ENCODE peak calls at places on chromosomes 12 and 14, in five cellular contexts. I is heart right ventricle, X is fibroblast of lung, D is A549, F is IMR-90. U is an unnamed sample. For H3K4me1, the result is how much of the 10 kb centered on the place peaks cover.

GRCh38 chr14:35123388-35123703 is 994 bp downstream of the PRORP start:
- DNase-seq in I (no peak), X (no peak), D (no peak), F (no peak), U (no peak)

GRCh38 chr14:65949711-65950516 is 536.3 kb upstream of the CCDC196 start:
- DNase-seq in I (peak), X (peak), D (peak), F (peak), U (no peak)

GRCh38 chr14:53924754-53925153 is 31.9 kb downstream of the BMP4 start:
- DNase-seq in I (no peak), X (peak), D (peak), F (peak), U (no peak)

GRCh38 chr12:91058821-91059220 is 997 bp upstream of the KERA start:
- DNase-seq in I (no peak), X (no peak), D (no peak), F (no peak), U (no peak)

GRCh38 chr12:1594045-1594294 is 411 bp downstream of the FBXL14 start:
- DNase-seq in I (no peak), X (no peak), D (peak), F (no peak), U (no peak)

GRCh38 chr14:98961191-98961590 is 310.8 kb downstream of the BCL11B start:
- DNase-seq in I (no peak), X (no peak), D (no peak), F (no peak), U (no peak)

GRCh38 chr14:28831126-28831525 is 64.5 kb downstream of the FOXG1 start:
- DNase-seq in I (no peak), X (no peak), D (no peak), F (no peak), U (no peak)

GRCh38 chr14:22276913-22277816 is 311.9 kb downstream of the DAD1 start:
- DNase-seq in I (no peak), X (peak), D (peak), F (peak), U (no peak)

GRCh38 chr12:20018406-20018805 is 349.9 kb upstream of the PDE3A start:
- DNase-seq in I (no peak), X (no peak), D (no peak), F (no peak), U (no peak)

GRCh38 chr12:75720807-75721206 is 209.4 kb upstream of the KRR1 start:
- DNase-seq in I (no peak), X (no peak), D (no peak), F (no peak), U (no peak)

GRCh38 chr14:50038398-50039119 is 77.8 kb downstream of the VCPKMT start:
- DNase-seq in I (no peak), X (peak), D (peak), F (peak), U (no peak)

GRCh38 chr12:130667421-130667960 is 48.6 kb downstream of the RIMBP2 start:
- DNase-seq in I (no peak), X (no peak), D (no peak), F (no peak), U (no peak)

DNA sequence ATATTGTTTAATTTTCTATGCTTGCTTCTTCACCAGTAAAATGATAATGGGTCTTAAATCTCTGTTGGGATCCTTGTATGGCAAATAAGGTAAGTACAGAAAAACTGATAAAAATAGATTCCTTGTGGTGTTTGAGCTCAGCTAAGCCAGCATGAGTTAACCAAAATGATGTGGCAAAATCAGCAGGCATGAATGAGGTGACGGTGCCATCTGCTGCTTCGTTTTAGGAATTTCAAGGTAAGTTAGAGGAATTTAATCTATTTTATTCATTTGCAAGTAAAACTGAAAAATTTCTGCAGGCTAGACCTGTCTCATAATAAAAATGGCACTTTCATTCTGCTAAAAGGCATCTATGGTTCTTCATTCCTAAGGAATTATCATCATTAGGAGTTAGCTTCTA is 10.0 kb upstream of the CLEC7A start:
- DNase-seq in I (no peak), X (peak), D (peak), F (peak), U (no peak)
- H3K4me1 ChIP-seq in I (under half), X (under half), D (under half), F (under half), U (under half)

GRCh38 chr12:53064613-53065415 is 14.4 kb downstream of the SPRYD3 start:
- DNase-seq in I (no peak), X (no peak), D (no peak), F (no peak), U (no peak)
- H3K4me1 ChIP-seq in I (half or more), X (half or more), D (under half), F (under half), U (half or more)

DNA sequence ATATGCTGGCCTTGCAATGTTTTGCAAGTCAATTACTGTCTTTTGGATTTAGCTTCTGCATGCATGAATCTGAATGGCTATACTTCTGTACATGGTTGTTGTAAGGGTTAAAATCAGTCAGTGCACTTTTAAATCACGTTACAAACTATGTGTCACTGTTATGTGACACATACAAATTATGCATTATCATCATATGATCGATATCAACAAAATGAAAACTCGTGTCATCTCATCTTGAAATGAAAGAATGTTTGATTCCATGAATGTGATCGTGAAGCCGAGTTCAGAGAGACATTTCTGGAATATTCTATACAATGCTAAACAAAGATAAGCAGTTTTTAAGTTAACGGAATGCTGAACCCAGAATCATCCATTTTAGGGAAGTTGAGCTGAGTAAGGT is 116.5 kb downstream of the HMGA2 start:
- DNase-seq in I (no peak), X (no peak), D (no peak), F (no peak), U (no peak)
- H3K4me1 ChIP-seq in I (under half), X (under half), D (under half), F (under half), U (under half)

GRCh38 chr12:89067436-89067835 is 284.9 kb downstream of the DUSP6 start:
- DNase-seq in I (no peak), X (peak), D (peak), F (peak), U (no peak)

GRCh38 chr12:89064780-89065179 is 287.5 kb downstream of the DUSP6 start:
- DNase-seq in I (no peak), X (peak), D (peak), F (peak), U (no peak)

GRCh38 chr12:89060133-89060532 is 292.2 kb downstream of the DUSP6 start:
- DNase-seq in I (no peak), X (no peak), D (no peak), F (peak), U (no peak)

GRCh38 chr12:89062996-89063395 is 289.3 kb downstream of the DUSP6 start:
- DNase-seq in I (no peak), X (no peak), D (no peak), F (no peak), U (no peak)

DNA sequence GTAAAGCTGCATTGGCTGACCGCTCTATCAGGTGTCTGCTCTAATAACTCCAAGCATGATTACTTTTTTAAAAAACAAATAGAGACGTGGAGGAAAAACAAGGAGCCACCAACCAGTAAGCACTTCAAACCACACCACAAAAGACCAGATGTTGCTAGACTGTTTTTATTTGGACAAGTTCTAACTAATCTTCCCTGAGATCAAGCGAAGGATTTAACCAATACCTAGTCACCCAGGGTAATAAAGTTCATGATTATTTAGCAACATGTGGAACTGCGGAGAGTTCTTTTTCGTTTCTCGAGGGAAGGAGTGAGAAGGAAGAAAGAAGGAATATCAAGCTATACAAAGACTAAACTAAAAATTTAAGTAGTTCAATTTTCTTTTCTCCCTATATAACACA is 288.1 kb downstream of the DUSP6 start:
- DNase-seq in I (no peak), X (no peak), D (no peak), F (no peak), U (no peak)
- H3K4me1 ChIP-seq in I (under half), X (under half), D (under half), F (under half), U (under half)

GRCh38 chr12:132123970-132124765 is 20.0 kb downstream of the DDX51 start:
- DNase-seq in I (no peak), X (no peak), D (no peak), F (no peak), U (no peak)
- H3K4me1 ChIP-seq in I (under half), X (under half), D (under half), F (under half), U (under half)

DNA sequence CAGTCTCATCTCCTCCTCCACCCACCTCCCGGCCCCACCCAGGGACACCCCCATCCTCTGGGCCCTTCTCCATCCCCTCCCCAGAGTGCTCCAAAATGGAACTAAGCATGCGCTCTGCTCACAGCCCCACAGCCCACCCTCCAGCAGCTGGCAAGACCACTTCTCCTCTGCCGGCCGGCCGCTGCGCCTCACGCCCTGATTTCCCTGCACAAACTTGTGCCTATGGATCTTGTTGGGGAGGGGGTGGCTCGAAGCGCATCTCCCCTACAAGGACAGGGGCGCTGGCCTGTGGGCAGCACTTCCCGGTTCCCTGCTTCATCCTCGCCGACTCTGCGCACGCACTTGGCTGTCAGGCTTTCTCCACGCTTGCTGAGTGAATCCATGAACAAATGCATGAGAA is 19.5 kb upstream of the NUDT14 start:
- DNase-seq in I (no peak), X (no peak), D (no peak), F (no peak), U (no peak)
- H3K4me1 ChIP-seq in I (half or more), X (under half), D (under half), F (under half), U (half or more)